ENCODE peak calls at places on chromosomes 13 and 19, in six cellular contexts. L is neural progenitor cell, N is colonic mucosa, W is AG04450, S is mesothelial cell of epicardium, H is fibroblast of the aortic adventitia. Z is an unnamed sample.

GRCh38 chr13:46830405-46831005 is 33.5 kb upstream of the ESD start:
- DNase-seq in L (no peak), W (no peak), S (no peak), H (no peak), N (no peak), Z (no peak)

GRCh38 chr13:27372896-27373295 is 51.5 kb upstream of the GTF3A start:
- DNase-seq in L (peak; percentile 40), N (peak; percentile 76), H (no peak), W (no peak), S (no peak), Z (peak; percentile 46)

GRCh38 chr19:7844951-7845350 is 14.9 kb downstream of the EVI5L start:
- DNase-seq in H (no peak), S (no peak), W (no peak), N (no peak), L (no peak), Z (no peak)

GRCh38 chr13:40123962-40124647 is 468.6 kb downstream of the COG6 start:
- DNase-seq in L (no peak), N (no peak), S (no peak), H (no peak), W (no peak), Z (no peak)

GRCh38 chr13:41494202-41494601 is 36.9 kb downstream of the RGCC start:
- DNase-seq in S (no peak), N (no peak), W (no peak), H (no peak), L (no peak), Z (no peak)

GRCh38 chr13:78121459-78122348 is 203.1 kb upstream of the EDNRB start:
- DNase-seq in S (no peak), N (peak; percentile 42), H (peak; percentile 89), W (no peak), L (peak; percentile 65), Z (no peak)

GRCh38 chr13:78401833-78402232 is 201.5 kb downstream of the POU4F1 start:
- DNase-seq in H (no peak), W (no peak), S (no peak), L (peak; percentile 39), N (no peak), Z (no peak)

GRCh38 chr13:51781246-51782022 is 22.5 kb downstream of the DHRS12 start:
- DNase-seq in W (no peak), S (no peak), L (peak; percentile 64), N (no peak), H (no peak), Z (no peak)

GRCh38 chr19:16976471-16976870 is 50.1 kb downstream of the CPAMD8 start:
- DNase-seq in W (no peak), S (no peak), L (no peak), H (no peak), N (no peak), Z (no peak)

GRCh38 chr13:99956473-99957349 is 14.9 kb downstream of the ZIC5 start:
- DNase-seq in N (no peak), H (no peak), L (peak; percentile 77), S (no peak), W (no peak), Z (no peak)

GRCh38 chr13:46149272-46150133 is 32.5 kb downstream of the LCP1 start:
- DNase-seq in W (no peak), H (peak; percentile 16), N (no peak), L (no peak), S (no peak), Z (no peak)

GRCh38 chr13:73061478-73062275 is 2.9 kb downstream of the KLF5 start:
- DNase-seq in S (no peak), L (no peak), W (no peak), H (no peak), N (peak; percentile 60), Z (no peak)

GRCh38 chr19:41409288-41409687 is 11.7 kb downstream of the BCKDHA start:
- DNase-seq in W (no peak), H (peak; percentile 29), N (peak; percentile 55), L (no peak), S (no peak), Z (peak; percentile 45)

GRCh38 chr13:33931397-33931987 is 113.5 kb downstream of the RFC3 start:
- DNase-seq in H (peak; percentile 76), S (no peak), N (no peak), L (peak; percentile 73), W (no peak), Z (no peak)

GRCh38 chr13:100833427-100833826 is 158.8 kb upstream of the TMTC4 start:
- DNase-seq in W (no peak), L (no peak), S (no peak), H (no peak), N (no peak), Z (no peak)

GRCh38 chr19:55495646-55496349 is 7.6 kb downstream of the SSC5D start:
- DNase-seq in H (no peak), S (no peak), N (no peak), L (no peak), W (no peak), Z (no peak)

GRCh38 chr19:7928741-7929701 is 3.1 kb upstream of the CTXN1 start:
- DNase-seq in H (peak; percentile 94), N (no peak), S (no peak), L (peak; percentile 75), W (peak; percentile 78), Z (peak; percentile 54)

DNA sequence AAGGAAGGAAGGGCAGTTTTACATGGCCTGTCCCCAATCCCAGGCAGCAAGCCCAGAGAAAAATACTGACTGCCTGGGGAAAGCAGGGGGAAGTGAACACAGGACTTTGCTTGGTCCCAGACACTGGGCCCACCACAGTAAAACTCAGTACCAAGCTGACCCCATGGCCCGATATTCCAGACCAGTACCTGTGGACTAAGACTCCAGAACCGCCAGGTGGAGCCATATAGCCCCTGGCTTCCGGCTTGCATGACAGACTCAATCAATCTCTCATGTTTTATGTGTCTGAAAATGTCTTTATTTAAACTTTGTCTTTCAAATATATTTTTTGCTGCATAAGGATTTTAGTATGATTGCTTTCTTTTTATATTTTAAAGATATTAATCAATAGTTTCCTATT is 767.9 kb upstream of the SLITRK6 start:
- DNase-seq in S (no peak), H (no peak), N (no peak), W (no peak), L (peak; percentile 36), Z (no peak)
- TF ChIP-seq CTCF in S (no peak), H (no peak), N (no peak), W (no peak), L (peak; percentile 52), Z (peak; percentile 25)

DNA sequence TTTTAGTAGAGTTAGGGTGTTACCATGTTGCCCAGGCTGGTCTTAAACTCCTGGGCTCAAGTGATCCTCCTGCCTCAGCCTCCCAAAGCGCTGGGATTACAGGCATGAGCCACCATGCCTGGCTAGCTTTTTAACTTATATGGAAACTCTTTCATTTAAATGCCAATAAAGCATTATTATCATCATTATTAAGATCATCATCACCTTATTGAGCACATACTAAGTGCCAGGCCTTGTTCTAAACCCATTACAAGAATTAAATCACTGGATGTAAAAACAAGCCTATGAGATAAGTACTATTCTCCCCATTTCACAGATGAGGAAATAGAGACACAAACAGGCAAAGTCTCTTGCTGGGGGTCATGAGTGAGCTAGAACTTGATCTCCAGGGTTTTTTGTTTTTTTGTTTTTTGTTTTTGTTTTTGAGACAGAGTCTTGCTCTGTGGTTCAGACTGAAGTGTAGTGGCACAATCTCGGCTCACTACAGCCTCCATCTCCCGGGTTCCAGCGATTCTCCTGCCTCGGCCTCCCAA is 1.3 kb downstream of the GMFG start:
- DNase-seq in N (no peak), H (no peak), L (no peak), W (no peak), S (no peak), Z (no peak)
- TF ChIP-seq CTCF in N (no peak), H (no peak), L (no peak), W (no peak), S (no peak), Z (no peak)

GRCh38 chr19:29668746-29669609 is 3.7 kb downstream of the PLEKHF1 start:
- DNase-seq in W (no peak), S (no peak), N (no peak), H (no peak), L (no peak), Z (peak; percentile 50)
- TF ChIP-seq CTCF in W (peak; percentile 25), S (no peak), N (no peak), H (peak; percentile 44), L (peak; percentile 36), Z (peak; percentile 40)

DNA sequence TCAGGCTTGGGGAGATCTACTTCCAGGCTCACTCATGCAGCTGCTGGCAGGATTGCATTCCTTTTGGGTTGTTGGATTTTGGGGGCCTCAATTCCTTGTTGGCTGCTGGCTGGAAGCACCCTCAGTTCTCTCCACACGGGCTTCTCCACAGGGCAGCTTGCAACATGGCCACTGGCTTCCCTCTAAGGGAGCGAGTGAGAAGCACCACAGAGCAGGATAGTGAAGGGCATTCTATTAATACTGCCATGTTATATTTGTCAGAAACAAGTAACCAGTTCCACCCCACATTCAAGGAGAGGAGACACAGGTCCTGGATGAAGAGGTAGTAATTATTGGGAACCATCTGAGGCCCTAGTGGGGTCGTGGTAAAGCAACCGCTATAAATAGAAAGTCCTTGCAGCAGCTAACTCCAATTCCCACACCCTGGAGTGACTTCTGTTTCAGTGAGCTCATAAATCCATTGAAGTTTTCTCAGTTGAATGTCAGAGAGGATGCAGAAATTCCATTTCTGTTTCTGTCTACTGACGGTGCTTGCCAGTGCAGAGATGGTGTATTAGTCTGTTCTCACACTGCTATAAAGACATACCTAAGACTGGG is 558.9 kb downstream of the IRS2 start:
- DNase-seq in N (no peak), S (no peak), L (no peak), H (no peak), W (no peak), Z (no peak)
- TF ChIP-seq CTCF in N (no peak), S (no peak), L (no peak), H (no peak), W (no peak), Z (no peak)

GRCh38 chr19:5793188-5793587 is 2.2 kb upstream of the DUS3L start:
- DNase-seq in N (no peak), H (no peak), S (no peak), W (no peak), L (no peak), Z (no peak)
- TF ChIP-seq CTCF in N (no peak), H (no peak), S (no peak), W (no peak), L (no peak), Z (no peak)